ENCODE peak calls at places on chromosomes 3 and 15, in four cellular contexts. One of them, this sample, is unnamed.

GRCh38 chr3:77320514-77320913 is 280.6 kb downstream of the ROBO2 start:
- DNase-seq in hepatocyte: peak; percentile 71
- DNase-seq in AG04450: peak; percentile 33
- DNase-seq in NCI-H748 treated with DMSO at 0.1 percent for 48 hours: no peak
- DNase-seq in this sample: no peak

GRCh38 chr3:88301273-88302002 is 151.7 kb downstream of the C3orf38 start:
- DNase-seq in hepatocyte: no peak
- DNase-seq in AG04450: no peak
- DNase-seq in NCI-H748 treated with DMSO at 0.1 percent for 48 hours: no peak
- DNase-seq in this sample: peak; percentile 6

GRCh38 chr3:118636841-118637240 is 397.8 kb downstream of the IGSF11 start:
- DNase-seq in hepatocyte: peak; percentile 39
- DNase-seq in AG04450: no peak
- DNase-seq in NCI-H748 treated with DMSO at 0.1 percent for 48 hours: no peak
- DNase-seq in this sample: peak; percentile 9

GRCh38 chr15:29090617-29091466 is 178.8 kb downstream of the NSMCE3 start:
- DNase-seq in hepatocyte: peak; percentile 30
- DNase-seq in AG04450: no peak
- DNase-seq in NCI-H748 treated with DMSO at 0.1 percent for 48 hours: no peak
- DNase-seq in this sample: peak; percentile 34

GRCh38 chr3:151316267-151316991 is at the start of gene GPR87:
- DNase-seq in hepatocyte: peak; percentile 59
- DNase-seq in AG04450: no peak
- DNase-seq in NCI-H748 treated with DMSO at 0.1 percent for 48 hours: no peak
- DNase-seq in this sample: no peak

GRCh38 chr3:102169915-102170479 is 264.8 kb upstream of the ZPLD1 start:
- DNase-seq in hepatocyte: no peak
- DNase-seq in AG04450: no peak
- DNase-seq in NCI-H748 treated with DMSO at 0.1 percent for 48 hours: no peak
- DNase-seq in this sample: no peak

GRCh38 chr3:32297366-32297765 is 58.9 kb downstream of the CMTM8 start:
- DNase-seq in hepatocyte: no peak
- DNase-seq in AG04450: no peak
- DNase-seq in NCI-H748 treated with DMSO at 0.1 percent for 48 hours: no peak
- DNase-seq in this sample: no peak

GRCh38 chr3:52525666-52526065 is 8.0 kb downstream of the NT5DC2 start:
- DNase-seq in hepatocyte: no peak
- DNase-seq in AG04450: no peak
- DNase-seq in NCI-H748 treated with DMSO at 0.1 percent for 48 hours: no peak
- DNase-seq in this sample: no peak

GRCh38 chr15:89772933-89773583 is 3.1 kb upstream of the MESP2 start:
- DNase-seq in hepatocyte: no peak
- DNase-seq in AG04450: no peak
- DNase-seq in NCI-H748 treated with DMSO at 0.1 percent for 48 hours: no peak
- DNase-seq in this sample: peak; percentile 83

GRCh38 chr15:63042879-63043340 is 363 bp downstream of the TPM1 start:
- DNase-seq in hepatocyte: peak; percentile 24
- DNase-seq in AG04450: no peak
- DNase-seq in NCI-H748 treated with DMSO at 0.1 percent for 48 hours: no peak
- DNase-seq in this sample: no peak

GRCh38 chr3:17749281-17749680 is 6.8 kb upstream of the TBC1D5 start:
- DNase-seq in hepatocyte: no peak
- DNase-seq in AG04450: no peak
- DNase-seq in NCI-H748 treated with DMSO at 0.1 percent for 48 hours: no peak
- DNase-seq in this sample: no peak

GRCh38 chr15:55917881-55918296 is 75.5 kb downstream of the NEDD4 start:
- DNase-seq in hepatocyte: peak; percentile 75
- DNase-seq in AG04450: peak; percentile 89
- DNase-seq in NCI-H748 treated with DMSO at 0.1 percent for 48 hours: no peak
- DNase-seq in this sample: peak; percentile 30

GRCh38 chr15:88225484-88225883 is 31.1 kb downstream of the NTRK3 start:
- DNase-seq in hepatocyte: no peak
- DNase-seq in AG04450: no peak
- DNase-seq in NCI-H748 treated with DMSO at 0.1 percent for 48 hours: no peak
- DNase-seq in this sample: no peak

GRCh38 chr15:29857196-29857595 is 34.9 kb upstream of the TJP1 start:
- DNase-seq in hepatocyte: no peak
- DNase-seq in AG04450: no peak
- DNase-seq in NCI-H748 treated with DMSO at 0.1 percent for 48 hours: no peak
- DNase-seq in this sample: no peak

GRCh38 chr3:24400450-24400849 is 94.2 kb downstream of the THRB start:
- DNase-seq in hepatocyte: no peak
- DNase-seq in AG04450: no peak
- DNase-seq in NCI-H748 treated with DMSO at 0.1 percent for 48 hours: peak; percentile 86
- DNase-seq in this sample: no peak

GRCh38 chr3:133655731-133656130 is 6.0 kb downstream of the TOPBP1 start:
- DNase-seq in hepatocyte: no peak
- DNase-seq in AG04450: no peak
- DNase-seq in NCI-H748 treated with DMSO at 0.1 percent for 48 hours: no peak
- DNase-seq in this sample: no peak

GRCh38 chr3:178406206-178406605 is 130.0 kb upstream of the KCNMB2 start:
- DNase-seq in hepatocyte: no peak
- DNase-seq in AG04450: no peak
- DNase-seq in NCI-H748 treated with DMSO at 0.1 percent for 48 hours: no peak
- DNase-seq in this sample: no peak

GRCh38 chr3:39343076-39343717 is 13.7 kb downstream of the CCR8 start:
- DNase-seq in hepatocyte: peak; percentile 13
- DNase-seq in AG04450: no peak
- DNase-seq in NCI-H748 treated with DMSO at 0.1 percent for 48 hours: no peak
- DNase-seq in this sample: no peak

GRCh38 chr3:126124148-126124868 is 40.4 kb upstream of the SLC41A3 start:
- DNase-seq in hepatocyte: no peak
- DNase-seq in AG04450: no peak
- DNase-seq in NCI-H748 treated with DMSO at 0.1 percent for 48 hours: no peak
- DNase-seq in this sample: no peak

GRCh38 chr15:82548700-82549099 is 8.4 kb upstream of the RPS17 start:
- DNase-seq in hepatocyte: no peak
- DNase-seq in AG04450: no peak
- DNase-seq in NCI-H748 treated with DMSO at 0.1 percent for 48 hours: no peak
- DNase-seq in this sample: no peak

GRCh38 chr3:44105571-44105970 is 136.1 kb upstream of the TOPAZ1 start:
- DNase-seq in hepatocyte: no peak
- DNase-seq in AG04450: no peak
- DNase-seq in NCI-H748 treated with DMSO at 0.1 percent for 48 hours: no peak
- DNase-seq in this sample: no peak

GRCh38 chr3:190131329-190131728 is 10.6 kb upstream of the P3H2 start:
- DNase-seq in hepatocyte: no peak
- DNase-seq in AG04450: no peak
- DNase-seq in NCI-H748 treated with DMSO at 0.1 percent for 48 hours: no peak
- DNase-seq in this sample: no peak

GRCh38 chr3:152272771-152273242 is 4.1 kb downstream of the MBNL1 start:
- DNase-seq in hepatocyte: no peak
- DNase-seq in AG04450: peak; percentile 70
- DNase-seq in NCI-H748 treated with DMSO at 0.1 percent for 48 hours: no peak
- DNase-seq in this sample: no peak

GRCh38 chr3:138378990-138379389 is 30.6 kb downstream of the MRAS start:
- DNase-seq in hepatocyte: no peak
- DNase-seq in AG04450: no peak
- DNase-seq in NCI-H748 treated with DMSO at 0.1 percent for 48 hours: no peak
- DNase-seq in this sample: no peak

GRCh38 chr3:161893972-161894371 is 397.4 kb downstream of the OTOL1 start:
- DNase-seq in hepatocyte: no peak
- DNase-seq in AG04450: peak; percentile 70
- DNase-seq in NCI-H748 treated with DMSO at 0.1 percent for 48 hours: no peak
- DNase-seq in this sample: no peak

GRCh38 chr3:71219744-71220638 is 363.5 kb downstream of the FOXP1 start:
- DNase-seq in hepatocyte: no peak
- DNase-seq in AG04450: no peak
- DNase-seq in NCI-H748 treated with DMSO at 0.1 percent for 48 hours: no peak
- DNase-seq in this sample: no peak

GRCh38 chr3:162390891-162391290 is 894.3 kb downstream of the OTOL1 start:
- DNase-seq in hepatocyte: no peak
- DNase-seq in AG04450: peak; percentile 16
- DNase-seq in NCI-H748 treated with DMSO at 0.1 percent for 48 hours: no peak
- DNase-seq in this sample: no peak

GRCh38 chr15:81189583-81190283 is 6.9 kb upstream of the IL16 start:
- DNase-seq in hepatocyte: peak; percentile 67
- DNase-seq in AG04450: peak; percentile 99
- DNase-seq in NCI-H748 treated with DMSO at 0.1 percent for 48 hours: no peak
- DNase-seq in this sample: no peak

GRCh38 chr3:17088602-17089313 is 204.0 kb downstream of the PLCL2 start:
- DNase-seq in hepatocyte: no peak
- DNase-seq in AG04450: no peak
- DNase-seq in NCI-H748 treated with DMSO at 0.1 percent for 48 hours: no peak
- DNase-seq in this sample: no peak

This sample was measured in HuH-7.